ENCODE peak calls at places on chromosome 22, in seven cellular contexts. I is thoracic aorta, H is mesendoderm, J is AG09309, V is GM23248, M is neural progenitor cell, Y is lower lobe of right lung. C is an unnamed sample.

GRCh38 chr22:24975125-24975640 is 22.7 kb downstream of the KIAA1671 start:
- DNase-seq in I (no peak), H (no peak), J (no peak), V (no peak), M (no peak), Y (no peak), C (no peak)

GRCh38 chr22:19876941-19877625 is 22.4 kb upstream of the GNB1L start:
- DNase-seq in I (no peak), H (no peak), J (no peak), V (no peak), M (no peak), Y (peak; percentile 38), C (no peak)

GRCh38 chr22:42184852-42185251 is 54.2 kb upstream of the CYP2D6 start:
- DNase-seq in I (no peak), H (no peak), J (no peak), V (peak; percentile 12), M (no peak), Y (no peak), C (no peak)

GRCh38 chr22:48908547-48908946 is 919.1 kb downstream of the BRD1 start:
- DNase-seq in I (no peak), H (no peak), J (no peak), V (no peak), M (no peak), Y (no peak), C (no peak)

GRCh38 chr22:45112136-45112879 is 51.4 kb upstream of the NUP50 start:
- DNase-seq in I (no peak), H (no peak), J (no peak), V (peak; percentile 94), M (no peak), Y (no peak), C (no peak)

GRCh38 chr22:27880778-27881394 is 38.2 kb downstream of the PITPNB start:
- DNase-seq in I (no peak), H (peak; percentile 75), J (peak; percentile 57), V (peak; percentile 76), M (peak; percentile 67), Y (no peak), C (peak; percentile 53)

GRCh38 chr22:48588881-48589450 is 1238.7 kb downstream of the BRD1 start:
- DNase-seq in I (no peak), H (no peak), J (no peak), V (no peak), M (no peak), Y (peak; percentile 8), C (no peak)

GRCh38 chr22:19430890-19431541 is 517 bp downstream of the HIRA start:
- DNase-seq in I (no peak), H (peak; percentile 82), J (no peak), V (peak; percentile 62), M (peak; percentile 72), Y (peak; percentile 60), C (no peak)

GRCh38 chr22:28425211-28425610 is 254.4 kb downstream of the TTC28 start:
- DNase-seq in I (no peak), H (no peak), J (no peak), V (no peak), M (no peak), Y (no peak), C (no peak)

GRCh38 chr22:29587938-29588699 is 7.2 kb upstream of the NIPSNAP1 start:
- DNase-seq in I (no peak), H (no peak), J (peak; percentile 75), V (peak; percentile 95), M (no peak), Y (no peak), C (no peak)

GRCh38 chr22:28604961-28605360 is 74.7 kb downstream of the TTC28 start:
- DNase-seq in I (no peak), H (no peak), J (no peak), V (peak; percentile 28), M (no peak), Y (no peak), C (no peak)

GRCh38 chr22:44351685-44352377 is 39.1 kb upstream of the SHISAL1 start:
- DNase-seq in I (no peak), H (peak; percentile 94), J (peak; percentile 80), V (peak; percentile 97), M (peak; percentile 48), Y (no peak), C (no peak)

GRCh38 chr22:20526628-20527355 is 19.4 kb downstream of the MED15 start:
- DNase-seq in I (no peak), H (no peak), J (no peak), V (peak; percentile 89), M (no peak), Y (no peak), C (no peak)

GRCh38 chr22:19885841-19886592 is 31.3 kb upstream of the GNB1L start:
- DNase-seq in I (no peak), H (no peak), J (no peak), V (no peak), M (no peak), Y (peak; percentile 42), C (no peak)

GRCh38 chr22:48147404-48147803 is 1385.0 kb downstream of the TBC1D22A start:
- DNase-seq in I (no peak), H (no peak), J (no peak), V (no peak), M (no peak), Y (no peak), C (no peak)

GRCh38 chr22:45007247-45007945 is 2.4 kb downstream of the PHF21B start:
- DNase-seq in I (no peak), H (peak; percentile 94), J (no peak), V (peak; percentile 43), M (peak; percentile 96), Y (no peak), C (no peak)

GRCh38 chr22:26398741-26399153 is 30.3 kb upstream of the ASPHD2 start:
- DNase-seq in I (no peak), H (peak; percentile 77), J (peak; percentile 59), V (peak; percentile 91), M (peak; percentile 77), Y (peak; percentile 57), C (peak; percentile 57)

GRCh38 chr22:46238541-46238940 is 11.6 kb downstream of the CDPF1 start:
- DNase-seq in I (no peak), H (no peak), J (no peak), V (no peak), M (no peak), Y (no peak), C (no peak)

GRCh38 chr22:43152355-43153071 is 1.2 kb downstream of the TSPO start:
- DNase-seq in I (peak; percentile 50), H (peak; percentile 11), J (no peak), V (peak; percentile 91), M (no peak), Y (peak; percentile 91), C (no peak)

GRCh38 chr22:42697542-42698013 is 23.1 kb downstream of the A4GALT start:
- DNase-seq in I (peak; percentile 85), H (peak; percentile 79), J (no peak), V (peak; percentile 77), M (no peak), Y (no peak), C (no peak)

GRCh38 chr22:45001653-45002052 is 8.2 kb downstream of the PHF21B start:
- DNase-seq in I (no peak), H (no peak), J (no peak), V (no peak), M (no peak), Y (no peak), C (no peak)

GRCh38 chr22:47287516-47287915 is 525.1 kb downstream of the TBC1D22A start:
- DNase-seq in I (no peak), H (no peak), J (no peak), V (no peak), M (no peak), Y (no peak), C (no peak)

GRCh38 chr22:28883917-28884753 is 763 bp downstream of the ZNRF3 start:
- DNase-seq in I (no peak), H (peak; percentile 77), J (no peak), V (peak; percentile 77), M (peak; percentile 74), Y (peak; percentile 65), C (no peak)

DNA sequence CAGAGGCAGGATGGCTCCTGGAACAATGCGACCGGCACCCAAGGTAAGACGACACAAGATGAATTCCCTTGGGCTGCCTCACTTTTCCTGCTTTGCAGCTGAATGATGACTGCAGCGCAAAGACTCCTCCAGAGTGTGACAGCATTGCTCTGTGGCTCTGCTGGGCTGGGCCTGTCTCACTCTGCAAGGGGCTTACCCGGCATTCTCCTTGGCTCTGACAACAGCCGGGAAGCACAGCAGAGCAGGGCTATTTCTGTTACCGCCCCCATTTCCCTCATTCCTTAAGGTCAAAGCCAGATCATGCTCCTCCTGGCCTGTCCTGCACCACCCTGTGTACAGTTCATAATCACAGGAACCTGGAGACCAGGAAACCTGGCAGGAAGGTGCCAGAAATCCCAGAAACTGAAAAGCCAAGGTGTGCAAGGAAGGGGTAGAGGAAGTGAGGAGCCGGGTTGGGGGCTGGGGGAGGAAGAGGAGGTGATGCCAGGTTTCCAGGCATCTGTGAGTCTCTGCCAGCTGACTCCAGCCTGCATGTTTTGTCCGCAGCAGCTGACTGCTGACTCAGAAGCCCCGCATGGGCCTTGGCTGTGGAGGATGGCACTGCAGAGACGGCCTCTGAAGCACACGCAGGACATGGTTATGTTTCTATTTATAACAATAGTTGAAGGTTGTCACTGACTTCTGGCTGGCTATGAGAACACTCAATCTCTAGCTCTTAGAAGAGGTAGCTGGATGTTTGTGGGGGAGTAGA is 113.6 kb downstream of the MICAL3 start:
- DNase-seq in I (peak; percentile 39), H (peak; percentile 94), J (peak; percentile 61), V (peak; percentile 97), M (peak; percentile 71), Y (no peak), C (no peak)
- H3K4me3 ChIP-seq in I (peak overlapping the region; percentile 23), H (no peak overlapping the region), J (no peak overlapping the region), V (peak overlapping the region; percentile 52), M (no peak overlapping the region), Y (no peak overlapping the region), C (no peak overlapping the region)

GRCh38 chr22:23520875-23521441 is 59.1 kb downstream of the IGLL1 start:
- DNase-seq in I (no peak), H (no peak), J (no peak), V (peak; percentile 71), M (peak; percentile 45), Y (peak; percentile 54), C (no peak)

GRCh38 chr22:23524226-23524625 is 55.9 kb downstream of the IGLL1 start:
- DNase-seq in I (no peak), H (no peak), J (no peak), V (no peak), M (no peak), Y (no peak), C (no peak)

GRCh38 chr22:23523746-23524145 is 56.3 kb downstream of the IGLL1 start:
- DNase-seq in I (no peak), H (no peak), J (no peak), V (no peak), M (no peak), Y (peak; percentile 13), C (peak; percentile 47)

GRCh38 chr22:23521442-23522113 is 58.5 kb downstream of the IGLL1 start:
- DNase-seq in I (peak; percentile 72), H (peak; percentile 98), J (peak; percentile 45), V (peak; percentile 99), M (peak; percentile 99), Y (peak; percentile 94), C (peak; percentile 80)

GRCh38 chr22:23522642-23523251 is 57.3 kb downstream of the IGLL1 start:
- DNase-seq in I (no peak), H (peak; percentile 72), J (no peak), V (peak; percentile 67), M (peak; percentile 42), Y (peak; percentile 39), C (no peak)
- H3K4me3 ChIP-seq in I (peak overlapping the region; percentile 73), H (no peak overlapping the region), J (no peak overlapping the region), V (peak overlapping the region; percentile 81), M (peak overlapping the region; percentile 39), Y (peak overlapping the region; percentile 55), C (no peak overlapping the region)

GRCh38 chr22:22043296-22044078 is 60.9 kb upstream of the TOP3B start:
- DNase-seq in I (no peak), H (no peak), J (no peak), V (no peak), M (no peak), Y (no peak), C (no peak)
- H3K4me3 ChIP-seq in I (no peak overlapping the region), H (no peak overlapping the region), J (no peak overlapping the region), V (no peak overlapping the region), M (no peak overlapping the region), Y (no peak overlapping the region), C (no peak overlapping the region)

GRCh38 chr22:40094449-40094848 is 83.3 kb upstream of the TNRC6B start:
- DNase-seq in I (no peak), H (no peak), J (no peak), V (peak; percentile 15), M (no peak), Y (no peak), C (peak; percentile 10)
- H3K4me3 ChIP-seq in I (no peak overlapping the region), H (no peak overlapping the region), J (no peak overlapping the region), V (peak overlapping the region; percentile 6), M (no peak overlapping the region), Y (no peak overlapping the region), C (no peak overlapping the region)